ENCODE peak calls at places on chromosomes 3 and 15, in five cellular contexts. R is stimulated activated CD8-positive, alpha-beta memory T cell treated with anti-CD3 and anti-CD28 coated beads, Interleukin-7, amount 100 ng/mL, for 48 hours; P is endodermal cell; I is stimulated activated CD4-positive, alpha-beta T cell treated with anti-CD3 and anti-CD28 coated beads, Interleukin-1b, Interleukin-23, amount 100 ng/mL, for 24 hours; Z is LHCN-M2. D is an unnamed sample.

GRCh38 chr15:32688151-32688639 is 29.6 kb upstream of the GREM1 start:
- DNase-seq in I (no peak), P (no peak), R (no peak), Z (peak), D (no peak)

GRCh38 chr15:25346371-25346770 is 92.5 kb downstream of the UBE3A start:
- DNase-seq in P (no peak), R (no peak), I (no peak), Z (no peak), D (no peak)

GRCh38 chr3:14547693-14548092 is 7.6 kb upstream of the GRIP2 start:
- DNase-seq in I (no peak), P (no peak), Z (no peak), R (no peak), D (no peak)

GRCh38 chr3:87792532-87793321 is 266.1 kb downstream of the CGGBP1 start:
- DNase-seq in I (no peak), P (peak), R (no peak), Z (peak), D (no peak)

GRCh38 chr15:36370735-36371115 is 208.7 kb upstream of the CDIN1 start:
- DNase-seq in I (no peak), Z (peak), R (no peak), P (no peak), D (no peak)

GRCh38 chr15:69881760-69882159 is 216.0 kb downstream of the TLE3 start:
- DNase-seq in I (no peak), R (no peak), Z (no peak), P (no peak), D (no peak)

GRCh38 chr15:69036856-69037255 is 22.4 kb downstream of the NOX5 start:
- DNase-seq in Z (no peak), R (no peak), P (no peak), I (no peak), D (no peak)

GRCh38 chr3:38588276-38588971 is 61.1 kb downstream of the SCN5A start:
- DNase-seq in Z (no peak), I (no peak), R (no peak), P (peak), D (no peak)

D was measured in gastrocnemius medialis.